ENCODE peak calls at places on chromosomes 11 and 22, in four cellular contexts. G, Y, P and U are unnamed samples.

GRCh38 chr11:111585371-111585770 is 16.9 kb upstream of the SIK2 start:
- DNase-seq in G (no peak), Y (no peak), P (no peak), U (no peak)

GRCh38 chr11:32100495-32100894 is 9.6 kb downstream of the RCN1 start:
- DNase-seq in G (no peak), Y (no peak), P (no peak), U (no peak)

GRCh38 chr11:33197915-33198727 is 36.8 kb upstream of the CSTF3 start:
- DNase-seq in G (no peak), Y (no peak), P (no peak), U (no peak)

GRCh38 chr11:81104051-81104450 is 1629.6 kb downstream of the FAM181B start:
- DNase-seq in G (no peak), Y (no peak), P (no peak), U (no peak)

GRCh38 chr11:124832571-124832970 is 32.4 kb upstream of the MSANTD2 start:
- DNase-seq in G (no peak), Y (no peak), P (no peak), U (no peak)

GRCh38 chr11:4862447-4863236 is 13.6 kb upstream of the OR51S1 start:
- DNase-seq in G (no peak), Y (no peak), P (no peak), U (no peak)

GRCh38 chr11:36635463-36635862 is 37.4 kb upstream of the RAG2 start:
- DNase-seq in G (no peak), Y (no peak), P (no peak), U (no peak)

GRCh38 chr11:59574932-59575904 is 40.4 kb downstream of the OSBP start:
- DNase-seq in G (no peak), Y (no peak), P (no peak), U (no peak)

GRCh38 chr11:23711981-23712380 is 784.9 kb upstream of the LUZP2 start:
- DNase-seq in G (no peak), Y (no peak), P (no peak), U (peak)

GRCh38 chr11:129440028-129440630 is 64.5 kb downstream of the BARX2 start:
- DNase-seq in G (no peak), Y (no peak), P (peak), U (no peak)

GRCh38 chr11:76206327-76207081 is at the start of gene WNT11:
- DNase-seq in G (peak), Y (no peak), P (no peak), U (peak)

GRCh38 chr22:35605787-35606492 is 11.2 kb downstream of the MB start:
- DNase-seq in G (no peak), Y (no peak), P (no peak), U (no peak)

GRCh38 chr11:102396708-102397563 is 49.9 kb downstream of the BIRC2 start:
- DNase-seq in G (no peak), Y (no peak), P (no peak), U (no peak)

GRCh38 chr22:27709919-27710452 is 91.6 kb downstream of the MN1 start:
- DNase-seq in G (no peak), Y (no peak), P (no peak), U (no peak)

GRCh38 chr11:6387811-6388599 is 2.3 kb upstream of the SMPD1 start:
- DNase-seq in G (no peak), Y (no peak), P (peak), U (no peak)

GRCh38 chr11:62593434-62594044 is 2.2 kb upstream of the TUT1 start:
- DNase-seq in G (peak), Y (no peak), P (peak), U (peak)

GRCh38 chr11:62592989-62593421 is 1.7 kb upstream of the TUT1 start:
- DNase-seq in G (no peak), Y (no peak), P (no peak), U (no peak)

GRCh38 chr11:62591448-62592215 is at the start of gene TUT1:
- DNase-seq in G (peak), Y (peak), P (peak), U (peak)

GRCh38 chr11:62592216-62592815 is 993 bp upstream of the TUT1 start:
- DNase-seq in G (no peak), Y (no peak), P (no peak), U (no peak)

GRCh38 chr11:62588966-62589637 is 2.2 kb downstream of the TUT1 start:
- DNase-seq in G (no peak), Y (no peak), P (no peak), U (no peak)
- TF ChIP-seq CREM in G (no peak), Y (no peak), P (no peak), U (no peak)

GRCh38 chr11:87528752-87529151 is 491.0 kb downstream of the TMEM135 start:
- DNase-seq in G (no peak), Y (no peak), P (no peak), U (no peak)

GRCh38 chr11:87529486-87529885 is 491.8 kb downstream of the TMEM135 start:
- DNase-seq in G (no peak), Y (no peak), P (no peak), U (no peak)
- TF ChIP-seq ATF2 in G (no peak), Y (no peak), P (no peak), U (no peak)

GRCh38 chr11:9386901-9387300 is 2.4 kb downstream of the IPO7 start:
- DNase-seq in G (no peak), Y (no peak), P (no peak), U (no peak)

GRCh38 chr11:9384535-9385287 is at the start of gene IPO7:
- DNase-seq in G (peak), Y (peak), P (peak), U (peak)

GRCh38 chr11:9380773-9381172 is 3.7 kb upstream of the IPO7 start:
- DNase-seq in G (no peak), Y (no peak), P (no peak), U (no peak)

GRCh38 chr11:9386086-9386485 is 1.6 kb downstream of the IPO7 start:
- DNase-seq in G (no peak), Y (no peak), P (no peak), U (no peak)

GRCh38 chr11:9385288-9385902 is 943 bp downstream of the IPO7 start:
- DNase-seq in G (no peak), Y (no peak), P (peak), U (no peak)
- TF ChIP-seq CREM in G (no peak), Y (no peak), P (no peak), U (no peak)

DNA sequence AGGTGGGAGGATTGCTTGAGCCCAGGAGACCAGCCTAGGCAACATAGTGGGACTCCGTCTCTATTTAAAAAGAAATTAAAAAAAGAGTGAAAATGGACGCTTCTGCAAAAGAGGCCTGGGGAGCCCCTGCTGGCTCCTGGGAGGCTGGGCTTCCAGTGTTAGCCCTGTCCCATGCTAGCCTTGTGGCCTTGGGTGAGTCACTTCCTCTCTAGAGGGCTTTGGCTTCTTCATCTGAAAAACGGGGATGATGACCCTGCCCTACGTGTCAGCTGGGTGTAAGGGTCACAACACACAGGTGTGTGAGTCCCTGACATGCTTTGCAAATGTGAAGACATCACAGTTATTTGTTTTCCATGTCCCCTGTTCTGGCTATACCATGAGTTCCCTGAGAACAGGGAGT is 32.8 kb downstream of the FAM227A start:
- DNase-seq in G (no peak), Y (no peak), P (peak), U (no peak)
- TF ChIP-seq ATF2 in G (no peak), Y (no peak), P (no peak), U (no peak)

GRCh38 chr11:64185323-64186204 is at the start of gene STIP1:
- DNase-seq in G (peak), Y (peak), P (peak), U (peak)
- TF ChIP-seq CREM in G (peak), Y (peak), P (no peak), U (peak)

DNA sequence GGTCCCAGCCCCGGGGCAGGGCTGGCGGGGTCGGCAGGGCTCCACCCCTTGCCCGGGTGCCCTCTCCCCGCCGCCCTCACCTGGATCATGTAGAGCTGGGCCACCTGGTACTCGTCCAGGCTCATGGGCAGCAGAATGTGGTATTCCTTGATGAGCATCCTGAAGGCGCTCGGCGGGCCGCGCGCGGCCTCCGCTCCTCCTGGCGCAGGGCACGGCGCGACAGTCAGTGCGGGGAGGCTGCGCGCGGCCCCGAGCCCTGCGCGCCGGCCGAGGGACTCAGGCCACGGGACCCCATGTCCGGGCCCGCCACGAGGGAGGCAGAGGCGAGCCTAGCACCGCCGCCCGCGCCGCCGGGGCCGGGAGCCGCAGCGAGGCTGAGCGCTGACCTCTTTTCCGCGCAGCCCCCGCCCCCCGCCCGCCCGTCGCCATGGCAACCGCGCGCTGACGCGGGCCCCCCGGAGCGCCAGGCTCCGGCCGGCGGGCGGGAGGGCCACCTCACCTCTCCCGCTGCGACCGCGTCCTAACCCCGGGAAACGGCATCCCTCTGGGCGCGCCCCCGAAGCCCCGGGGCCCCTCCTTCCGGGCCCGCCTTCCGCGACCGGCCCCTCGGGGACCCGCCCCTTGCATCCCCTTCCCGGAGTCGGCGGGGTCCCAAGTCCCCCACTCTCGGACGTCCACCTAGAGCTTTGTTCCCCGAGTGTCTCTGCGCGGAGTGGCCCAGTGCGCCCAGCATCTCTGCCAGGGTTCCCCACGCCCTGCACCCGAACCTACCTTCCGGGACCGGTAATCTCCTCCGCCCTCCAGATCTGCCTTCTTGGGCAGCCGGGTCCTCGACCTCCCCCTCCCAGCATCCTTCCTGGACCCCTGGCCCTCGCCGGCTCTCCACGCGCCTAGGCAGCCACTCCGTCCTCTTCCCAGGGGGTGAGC is 877 bp downstream of the PITPNM1 start:
- DNase-seq in G (peak), Y (no peak), P (no peak), U (no peak)
- TF ChIP-seq ATF2 in G (no peak), Y (no peak), P (no peak), U (no peak)

GRCh38 chr22:49092751-49093150 is 734.9 kb downstream of the BRD1 start:
- DNase-seq in G (no peak), Y (no peak), P (no peak), U (no peak)
- TF ChIP-seq CREM in G (no peak), Y (no peak), P (no peak), U (no peak)

DNA sequence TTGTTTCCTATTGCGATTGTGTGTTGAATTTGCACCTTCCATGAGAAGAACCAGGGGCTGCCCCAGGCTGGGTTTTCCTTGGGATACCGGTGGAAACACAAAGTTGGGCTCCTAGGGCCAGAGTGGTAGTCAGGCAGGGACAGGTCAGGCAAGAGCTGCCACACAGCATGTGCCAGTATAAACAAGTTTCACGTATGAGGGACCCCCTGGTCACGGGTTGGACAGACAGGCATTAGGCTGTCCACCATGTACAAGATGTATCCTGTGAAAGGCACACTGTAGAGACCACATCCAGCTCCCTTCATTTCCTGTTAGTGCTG is 8.7 kb downstream of the UPB1 start:
- DNase-seq in G (no peak), Y (no peak), P (no peak), U (no peak)
- TF ChIP-seq ATF2 in G (no peak), Y (no peak), P (no peak), U (no peak)